ENCODE peak calls at places on chromosomes 3 and 15, in nine cellular contexts. F is GM19239, G is BE2C, A is foreskin fibroblast, Z is AG20443, J is M059J, X is endothelial cell of umbilical vein, E is NCI-H2029, U is mucosa of gallbladder. R is an unnamed sample.
A peak's percentile ranks its signal among the peaks of the same experiment; 100 is the strongest.

GRCh38 chr15:48447657-48448056 is 116.4 kb downstream of the DUT start:
- DNase-seq in F (no peak), G (no peak), A (peak; percentile 80), Z (peak; percentile 71), J (peak; percentile 65), X (peak; percentile 6), E (no peak), U (no peak), R (peak; percentile 73)

GRCh38 chr15:38374477-38374876 is 79.5 kb upstream of the FAM98B start:
- DNase-seq in F (no peak), G (no peak), A (no peak), Z (no peak), J (no peak), X (no peak), E (no peak), U (no peak), R (no peak)

GRCh38 chr3:115148142-115148790 is 1.2 kb upstream of the ZBTB20 start:
- DNase-seq in F (no peak), G (no peak), A (peak; percentile 30), Z (peak; percentile 10), J (peak; percentile 31), X (no peak), E (peak; percentile 28), U (no peak), R (peak; percentile 29)

GRCh38 chr3:10189557-10190374 is 25.0 kb downstream of the IRAK2 start:
- DNase-seq in F (no peak), G (peak; percentile 16), A (peak; percentile 81), Z (peak; percentile 73), J (peak; percentile 88), X (peak; percentile 94), E (peak; percentile 66), U (peak; percentile 81), R (peak; percentile 79)

GRCh38 chr15:100020181-100020580 is 286.9 kb upstream of the LYSMD4 start:
- DNase-seq in F (no peak), G (no peak), A (no peak), Z (no peak), J (peak; percentile 74), X (no peak), E (no peak), U (no peak), R (no peak)

GRCh38 chr3:5292512-5292911 is 105.0 kb downstream of the EDEM1 start:
- DNase-seq in F (no peak), G (no peak), A (no peak), Z (no peak), J (no peak), X (no peak), E (peak; percentile 10), U (no peak), R (no peak)

GRCh38 chr3:116393199-116393598 is 52.1 kb downstream of the LSAMP start:
- DNase-seq in F (no peak), G (no peak), A (no peak), Z (no peak), J (no peak), X (no peak), E (no peak), U (no peak), R (no peak)

GRCh38 chr15:33215941-33216872 is 21.7 kb upstream of the FMN1 start:
- DNase-seq in F (peak; percentile 15), G (peak; percentile 24), A (peak; percentile 54), Z (peak; percentile 48), J (peak; percentile 45), X (peak; percentile 31), E (no peak), U (no peak), R (peak; percentile 33)

GRCh38 chr3:125582707-125583106 is 12.6 kb downstream of the OSBPL11 start:
- DNase-seq in F (no peak), G (peak; percentile 34), A (no peak), Z (no peak), J (peak; percentile 28), X (no peak), E (no peak), U (no peak), R (no peak)

GRCh38 chr3:115836944-115837343 is 213.6 kb downstream of the GAP43 start:
- DNase-seq in F (no peak), G (no peak), A (peak; percentile 52), Z (peak; percentile 24), J (peak; percentile 33), X (peak; percentile 17), E (no peak), U (no peak), R (peak; percentile 26)

GRCh38 chr3:106826861-106827311 is 550.4 kb upstream of the CCDC54 start:
- DNase-seq in F (no peak), G (no peak), A (no peak), Z (no peak), J (peak; percentile 86), X (peak; percentile 67), E (no peak), U (no peak), R (no peak)

GRCh38 chr3:51688206-51688600 is 17.2 kb downstream of the TEX264 start:
- DNase-seq in F (no peak), G (no peak), A (no peak), Z (no peak), J (no peak), X (no peak), E (no peak), U (no peak), R (no peak)

GRCh38 chr15:63923993-63924950 is 90.5 kb upstream of the HERC1 start:
- DNase-seq in F (no peak), G (no peak), A (no peak), Z (no peak), J (no peak), X (no peak), E (no peak), U (no peak), R (peak; percentile 13)

GRCh38 chr15:25246641-25247417 is 192.0 kb downstream of the UBE3A start:
- DNase-seq in F (no peak), G (peak; percentile 1), A (no peak), Z (no peak), J (no peak), X (no peak), E (no peak), U (no peak), R (no peak)

GRCh38 chr15:59237854-59238252 is 31.2 kb downstream of the LDHAL6B start:
- DNase-seq in F (no peak), G (no peak), A (peak; percentile 11), Z (no peak), J (peak; percentile 31), X (no peak), E (no peak), U (no peak), R (no peak)

GRCh38 chr15:91021516-91022074 is 799 bp downstream of the VPS33B start:
- DNase-seq in F (no peak), G (peak; percentile 63), A (peak; percentile 41), Z (peak; percentile 24), J (peak; percentile 33), X (no peak), E (no peak), U (no peak), R (peak; percentile 24)

GRCh38 chr3:146131616-146132410 is 29.2 kb downstream of the PLOD2 start:
- DNase-seq in F (no peak), G (no peak), A (peak; percentile 80), Z (peak; percentile 77), J (peak; percentile 97), X (no peak), E (no peak), U (no peak), R (peak; percentile 92)

GRCh38 chr3:153595186-153595815 is 433.3 kb downstream of the RAP2B start:
- DNase-seq in F (no peak), G (no peak), A (peak; percentile 63), Z (peak; percentile 21), J (peak; percentile 45), X (peak; percentile 66), E (no peak), U (no peak), R (peak; percentile 47)

GRCh38 chr15:99100245-99101173 is 4.4 kb upstream of the SYNM start:
- DNase-seq in F (peak; percentile 43), G (peak; percentile 93), A (peak; percentile 90), Z (peak; percentile 91), J (peak; percentile 61), X (peak; percentile 59), E (peak; percentile 34), U (peak; percentile 83), R (peak; percentile 61)

GRCh38 chr3:104132566-104132997 is 1234.1 kb upstream of the ALCAM start:
- DNase-seq in F (no peak), G (no peak), A (no peak), Z (no peak), J (peak; percentile 26), X (peak; percentile 72), E (no peak), U (no peak), R (peak; percentile 7)

GRCh38 chr15:92832992-92833438 is 67.1 kb upstream of the CHD2 start:
- DNase-seq in F (no peak), G (no peak), A (no peak), Z (no peak), J (no peak), X (peak; percentile 17), E (no peak), U (no peak), R (peak; percentile 61)

GRCh38 chr3:191275751-191276150 is 53.4 kb upstream of the CCDC50 start:
- DNase-seq in F (no peak), G (no peak), A (no peak), Z (no peak), J (no peak), X (no peak), E (no peak), U (no peak), R (no peak)

GRCh38 chr3:61954097-61954528 is 392.7 kb downstream of the PTPRG start:
- DNase-seq in F (no peak), G (no peak), A (peak; percentile 84), Z (peak; percentile 53), J (no peak), X (no peak), E (no peak), U (no peak), R (peak; percentile 73)

GRCh38 chr15:37877851-37878577 is 56.4 kb upstream of the TMCO5A start:
- DNase-seq in F (no peak), G (no peak), A (peak; percentile 85), Z (peak; percentile 20), J (peak; percentile 66), X (peak; percentile 5), E (no peak), U (no peak), R (peak; percentile 66)

GRCh38 chr3:182637350-182638197 is 155.7 kb upstream of the ATP11B start:
- DNase-seq in F (no peak), G (no peak), A (no peak), Z (no peak), J (no peak), X (no peak), E (no peak), U (no peak), R (no peak)

GRCh38 chr15:49370782-49371181 is 52.3 kb upstream of the FGF7 start:
- DNase-seq in F (no peak), G (no peak), A (peak; percentile 57), Z (no peak), J (peak; percentile 44), X (peak; percentile 3), E (no peak), U (no peak), R (peak; percentile 11)